ENCODE peak calls at places on chromosomes 6 and 20, in ten cellular contexts. A is stimulated activated naive CD4-positive, alpha-beta T cell; X is T-helper 1 cell; P is foreskin keratinocyte; J is activated naive CD8-positive, alpha-beta T cell treated with anti-CD3 and anti-CD28 coated beads, Interleukin-2, amount 50 U/mL, for 24 hours; Y is A172; W is kidney epithelial cell; H is EL; K is uterus; C is tibial artery. F is an unnamed sample.

GRCh38 chr6:36825996-36826395 is 13.2 kb downstream of the CPNE5 start:
- DNase-seq in A (no peak), X (no peak), P (no peak), J (no peak), Y (no peak), W (no peak), H (no peak), K (no peak), C (no peak), F (no peak)

GRCh38 chr20:51412333-51412761 is 130.2 kb downstream of the NFATC2 start:
- DNase-seq in A (no peak), X (no peak), P (no peak), J (no peak), Y (peak; percentile 28), W (no peak), H (peak; percentile 41), K (no peak), C (peak; percentile 74), F (peak; percentile 33)

GRCh38 chr20:4488407-4489339 is 233.0 kb upstream of the PRND start:
- DNase-seq in A (no peak), X (no peak), P (peak; percentile 78), J (no peak), Y (peak; percentile 62), W (no peak), H (peak; percentile 91), K (no peak), C (no peak), F (no peak)

GRCh38 chr20:10705801-10706459 is 32.1 kb upstream of the JAG1 start:
- DNase-seq in A (no peak), X (no peak), P (peak; percentile 95), J (no peak), Y (peak; percentile 90), W (no peak), H (no peak), K (no peak), C (no peak), F (no peak)

GRCh38 chr20:51159303-51159702 is 136.4 kb upstream of the KCNG1 start:
- DNase-seq in A (no peak), X (no peak), P (no peak), J (no peak), Y (no peak), W (no peak), H (no peak), K (no peak), C (no peak), F (no peak)

GRCh38 chr6:31546339-31546961 is at the start of gene ATP6V1G2:
- DNase-seq in A (peak; percentile 83), X (peak; percentile 90), P (peak; percentile 94), J (peak; percentile 93), Y (peak; percentile 84), W (peak; percentile 79), H (peak; percentile 93), K (peak; percentile 91), C (peak; percentile 93), F (peak; percentile 92)

GRCh38 chr6:144223686-144224085 is 61.4 kb upstream of the UTRN start:
- DNase-seq in A (no peak), X (no peak), P (no peak), J (no peak), Y (no peak), W (no peak), H (no peak), K (no peak), C (no peak), F (no peak)

GRCh38 chr20:36792422-36792821 is 18.9 kb upstream of the DSN1 start:
- DNase-seq in A (no peak), X (no peak), P (no peak), J (no peak), Y (peak; percentile 89), W (peak; percentile 76), H (peak; percentile 73), K (peak; percentile 42), C (peak; percentile 80), F (no peak)

GRCh38 chr6:34791164-34791841 is 580 bp upstream of the BLTP3A start:
- DNase-seq in A (peak; percentile 28), X (no peak), P (no peak), J (peak; percentile 59), Y (peak; percentile 22), W (no peak), H (peak; percentile 44), K (peak; percentile 31), C (peak; percentile 68), F (peak; percentile 65)

GRCh38 chr6:138267971-138268895 is 49.9 kb upstream of the PBOV1 start:
- DNase-seq in A (no peak), X (no peak), P (no peak), J (no peak), Y (no peak), W (no peak), H (no peak), K (no peak), C (no peak), F (no peak)

GRCh38 chr20:45055056-45055455 is 45.9 kb downstream of the KCNS1 start:
- DNase-seq in A (no peak), X (no peak), P (no peak), J (no peak), Y (no peak), W (no peak), H (peak; percentile 23), K (no peak), C (no peak), F (no peak)

GRCh38 chr6:34063641-34064040 is 82.2 kb downstream of the GRM4 start:
- DNase-seq in A (no peak), X (no peak), P (no peak), J (no peak), Y (no peak), W (no peak), H (no peak), K (peak; percentile 54), C (no peak), F (no peak)

GRCh38 chr20:43655937-43656336 is 11.0 kb upstream of the MYBL2 start:
- DNase-seq in A (no peak), X (no peak), P (no peak), J (no peak), Y (no peak), W (no peak), H (no peak), K (no peak), C (no peak), F (no peak)

GRCh38 chr6:32882879-32883250 is 28.9 kb downstream of the PSMB9 start:
- DNase-seq in A (no peak), X (no peak), P (peak; percentile 86), J (no peak), Y (peak; percentile 6), W (peak; percentile 2), H (peak; percentile 43), K (no peak), C (no peak), F (no peak)

GRCh38 chr6:2875840-2876207 is 27.3 kb downstream of the SERPINB9 start:
- DNase-seq in A (peak; percentile 44), X (no peak), P (no peak), J (peak; percentile 56), Y (no peak), W (no peak), H (no peak), K (no peak), C (no peak), F (no peak)

GRCh38 chr20:62136283-62137091 is 6.7 kb downstream of the PSMA7 start:
- DNase-seq in A (peak; percentile 67), X (peak; percentile 69), P (peak; percentile 35), J (peak; percentile 58), Y (peak; percentile 65), W (no peak), H (peak; percentile 57), K (peak; percentile 61), C (peak; percentile 81), F (peak; percentile 83)

GRCh38 chr6:106844930-106845329 is 129.6 kb downstream of the CD24 start:
- DNase-seq in A (no peak), X (no peak), P (no peak), J (no peak), Y (no peak), W (no peak), H (no peak), K (no peak), C (no peak), F (no peak)

GRCh38 chr6:72984981-72985665 is 240.2 kb downstream of the KHDC1L start:
- DNase-seq in A (no peak), X (no peak), P (no peak), J (no peak), Y (no peak), W (no peak), H (no peak), K (no peak), C (no peak), F (no peak)

GRCh38 chr6:85672623-85673022 is 29.9 kb upstream of the SYNCRIP start:
- DNase-seq in A (no peak), X (no peak), P (no peak), J (no peak), Y (no peak), W (no peak), H (no peak), K (no peak), C (no peak), F (no peak)

GRCh38 chr6:98574991-98575390 is 259.4 kb upstream of the POU3F2 start:
- DNase-seq in A (no peak), X (no peak), P (no peak), J (no peak), Y (no peak), W (no peak), H (no peak), K (no peak), C (no peak), F (no peak)

GRCh38 chr20:60882776-60883303 is 369.2 kb upstream of the CDH4 start:
- DNase-seq in A (no peak), X (no peak), P (no peak), J (no peak), Y (no peak), W (no peak), H (no peak), K (no peak), C (no peak), F (no peak)

GRCh38 chr20:48338717-48339116 is 489.1 kb downstream of the PREX1 start:
- DNase-seq in A (no peak), X (no peak), P (peak; percentile 17), J (no peak), Y (peak; percentile 65), W (no peak), H (peak; percentile 63), K (no peak), C (no peak), F (no peak)

GRCh38 chr20:51220293-51220706 is 197.4 kb upstream of the KCNG1 start:
- DNase-seq in A (peak; percentile 13), X (peak; percentile 43), P (no peak), J (peak; percentile 79), Y (peak; percentile 7), W (no peak), H (peak; percentile 34), K (peak; percentile 35), C (no peak), F (peak; percentile 31)

GRCh38 chr6:4649728-4650127 is 126.5 kb upstream of the CDYL start:
- DNase-seq in A (no peak), X (no peak), P (no peak), J (no peak), Y (no peak), W (no peak), H (peak; percentile 20), K (no peak), C (no peak), F (no peak)

GRCh38 chr6:122400121-122400450 is 634 bp downstream of the HSF2 start:
- DNase-seq in A (no peak), X (no peak), P (no peak), J (no peak), Y (no peak), W (no peak), H (peak; percentile 30), K (no peak), C (peak; percentile 72), F (no peak)

GRCh38 chr6:169190144-169190584 is 63.5 kb downstream of the THBS2 start:
- DNase-seq in A (no peak), X (no peak), P (no peak), J (no peak), Y (peak; percentile 41), W (no peak), H (peak; percentile 91), K (peak; percentile 89), C (peak; percentile 94), F (peak; percentile 83)

GRCh38 chr6:28380381-28380780 is 19.2 kb downstream of the ZSCAN12 start:
- DNase-seq in A (no peak), X (no peak), P (no peak), J (no peak), Y (no peak), W (no peak), H (no peak), K (no peak), C (no peak), F (no peak)

GRCh38 chr6:65231616-65232015 is 475.4 kb downstream of the EYS start:
- DNase-seq in A (no peak), X (no peak), P (no peak), J (no peak), Y (no peak), W (no peak), H (no peak), K (no peak), C (no peak), F (no peak)

F was measured in psoas muscle.